ENCODE peak calls at places on chromosomes 12 and 14, in five cellular contexts. Z is ovary, P is GM23338, D is HFF-Myc, G is fibroblast of the aortic adventitia. M is an unnamed sample.

GRCh38 chr12:78431931-78432330 is 432.6 kb upstream of the SYT1 start:
- DNase-seq in Z (no peak), P (no peak), D (no peak), G (no peak), M (no peak)

GRCh38 chr12:31440586-31440985 is 114.6 kb upstream of the SINHCAF start:
- DNase-seq in Z (no peak), P (no peak), D (no peak), G (no peak), M (peak)

GRCh38 chr12:14138495-14138894 is 157.1 kb upstream of the GRIN2B start:
- DNase-seq in Z (no peak), P (peak), D (no peak), G (no peak), M (no peak)

GRCh38 chr12:132761032-132761910 is at the start of gene ANKLE2:
- DNase-seq in Z (no peak), P (peak), D (peak), G (peak), M (no peak)

GRCh38 chr14:89684139-89684538 is 267.1 kb upstream of the FOXN3 start:
- DNase-seq in Z (no peak), P (no peak), D (no peak), G (no peak), M (no peak)

GRCh38 chr14:100486025-100486828 is 101.0 kb downstream of the BEGAIN start:
- DNase-seq in Z (peak), P (peak), D (peak), G (peak), M (no peak)

GRCh38 chr14:53509227-53509822 is 356.2 kb upstream of the DDHD1 start:
- DNase-seq in Z (peak), P (no peak), D (peak), G (peak), M (no peak)

GRCh38 chr12:24839268-24839791 is 109.6 kb downstream of the BCAT1 start:
- DNase-seq in Z (no peak), P (no peak), D (no peak), G (peak), M (peak)

GRCh38 chr12:57632898-57633825 is at the start of gene B4GALNT1:
- DNase-seq in Z (peak), P (peak), D (no peak), G (peak), M (no peak)

GRCh38 chr14:97219356-97220017 is 422.3 kb downstream of the VRK1 start:
- DNase-seq in Z (no peak), P (peak), D (no peak), G (no peak), M (no peak)

GRCh38 chr14:28382460-28383220 is 383.9 kb upstream of the FOXG1 start:
- DNase-seq in Z (no peak), P (no peak), D (no peak), G (peak), M (no peak)

GRCh38 chr12:91885851-91886250 is 259.8 kb downstream of the BTG1 start:
- DNase-seq in Z (no peak), P (no peak), D (no peak), G (no peak), M (no peak)

GRCh38 chr12:13950502-13950901 is 30.9 kb downstream of the GRIN2B start:
- DNase-seq in Z (no peak), P (peak), D (no peak), G (no peak), M (no peak)

GRCh38 chr12:42482086-42482819 is 107.3 kb downstream of the PRICKLE1 start:
- DNase-seq in Z (peak), P (no peak), D (no peak), G (peak), M (no peak)

GRCh38 chr14:74670726-74671125 is 42.2 kb downstream of the AREL1 start:
- DNase-seq in Z (no peak), P (no peak), D (no peak), G (peak), M (no peak)

GRCh38 chr12:70049596-70050360 is 193.5 kb upstream of the CNOT2 start:
- DNase-seq in Z (no peak), P (no peak), D (no peak), G (no peak), M (peak)

GRCh38 chr14:22315336-22315735 is 273.7 kb downstream of the DAD1 start:
- DNase-seq in Z (no peak), P (no peak), D (no peak), G (no peak), M (no peak)

GRCh38 chr14:22313172-22313801 is 275.7 kb downstream of the DAD1 start:
- DNase-seq in Z (no peak), P (no peak), D (no peak), G (peak), M (no peak)

GRCh38 chr14:22314183-22314820 is 274.7 kb downstream of the DAD1 start:
- DNase-seq in Z (no peak), P (peak), D (peak), G (peak), M (peak)

GRCh38 chr14:22316473-22316872 is 272.6 kb downstream of the DAD1 start:
- DNase-seq in Z (no peak), P (no peak), D (no peak), G (no peak), M (no peak)

DNA sequence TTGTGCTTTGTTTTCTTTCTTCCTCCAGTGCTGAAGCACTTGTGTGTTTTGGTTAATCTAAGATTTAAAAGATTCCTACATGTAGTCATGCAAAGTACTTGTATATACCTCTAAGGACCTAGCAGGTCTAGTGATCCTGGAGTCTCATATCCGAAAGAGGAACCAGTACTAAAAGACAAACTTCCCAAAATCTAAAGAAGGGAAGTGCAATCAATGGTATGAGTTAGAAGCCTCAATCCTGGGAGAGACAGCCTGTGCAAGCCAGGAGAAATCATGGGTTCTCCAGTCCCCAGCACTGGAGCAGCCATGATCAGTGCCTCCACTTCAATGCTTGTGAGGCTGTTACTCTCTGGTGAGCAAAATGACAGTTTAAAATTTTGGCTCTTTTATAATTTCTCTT is 277.4 kb downstream of the DAD1 start:
- DNase-seq in Z (no peak), P (no peak), D (no peak), G (no peak), M (no peak)
- TF ChIP-seq CTCF in Z (no peak), P (no peak), D (no peak), G (no peak), M (no peak)

DNA sequence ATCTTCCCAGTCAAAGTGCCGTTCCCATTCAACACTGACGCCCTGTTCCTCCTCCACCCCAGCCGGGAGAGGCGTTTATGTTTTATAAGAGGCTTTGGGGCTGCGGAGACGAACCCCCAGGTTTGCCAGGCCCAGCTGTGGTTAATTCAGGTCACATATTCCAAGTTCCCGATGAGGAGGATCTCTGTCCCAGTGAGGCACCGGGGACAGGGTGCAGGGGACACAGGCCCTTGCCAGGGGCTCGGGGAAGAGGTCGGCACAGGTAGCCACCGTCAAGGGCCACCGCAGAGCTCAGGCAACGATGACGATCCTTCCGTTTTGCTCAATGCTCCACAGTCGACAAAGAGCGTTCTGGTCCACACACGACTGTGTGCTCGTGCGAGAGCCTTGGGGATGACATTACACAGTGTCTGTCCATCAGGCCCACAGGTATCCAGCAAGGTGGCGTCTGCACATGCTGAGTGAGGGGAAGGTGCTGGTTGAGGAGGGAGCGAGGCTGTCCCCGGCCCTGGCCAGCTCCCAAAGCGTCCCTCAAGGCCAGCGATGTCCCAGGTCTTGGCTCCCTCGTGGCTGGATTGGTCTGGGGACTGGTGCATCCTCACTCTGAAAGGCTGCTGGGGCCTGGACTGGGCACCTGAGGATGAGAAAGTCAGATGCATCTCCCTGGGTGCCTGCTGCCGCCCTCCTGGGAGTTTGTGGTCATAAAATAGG is 189.2 kb upstream of the C14orf180 start:
- DNase-seq in Z (no peak), P (no peak), D (no peak), G (no peak), M (no peak)
- H3K4me3 ChIP-seq in Z (no peak), P (no peak), D (no peak), G (no peak), M (no peak)

GRCh38 chr14:22415633-22415959 is 173.4 kb downstream of the DAD1 start:
- DNase-seq in Z (no peak), P (no peak), D (no peak), G (no peak), M (no peak)

GRCh38 chr14:22410497-22410896 is 178.5 kb downstream of the DAD1 start:
- DNase-seq in Z (no peak), P (no peak), D (no peak), G (no peak), M (no peak)

GRCh38 chr14:22411398-22411797 is 177.6 kb downstream of the DAD1 start:
- DNase-seq in Z (no peak), P (no peak), D (no peak), G (no peak), M (no peak)

GRCh38 chr14:22414876-22415632 is 174.0 kb downstream of the DAD1 start:
- DNase-seq in Z (no peak), P (no peak), D (no peak), G (no peak), M (no peak)

GRCh38 chr14:22412936-22413411 is 176.1 kb downstream of the DAD1 start:
- DNase-seq in Z (no peak), P (no peak), D (peak), G (no peak), M (no peak)
- TF ChIP-seq CTCF in Z (no peak), P (no peak), D (no peak), G (no peak), M (no peak)

DNA sequence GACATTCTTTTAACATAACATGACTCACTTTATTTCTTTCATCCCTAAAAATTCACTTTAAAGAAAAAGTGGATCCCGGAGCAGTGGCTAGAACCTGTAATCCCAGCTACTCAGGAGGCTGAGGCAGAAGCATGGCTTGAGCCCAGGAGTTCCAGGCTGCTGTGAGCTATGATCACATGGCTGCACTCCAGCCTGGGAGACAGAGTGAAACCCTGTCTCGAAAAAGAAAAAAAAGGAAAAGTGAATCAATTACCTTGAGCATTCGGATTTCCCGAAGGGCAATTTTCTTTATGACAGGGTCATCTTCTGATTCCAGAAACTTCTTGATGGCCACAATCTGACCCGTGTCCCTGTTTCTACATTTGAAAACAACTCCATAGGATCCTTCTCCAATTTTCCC is 1.2 kb downstream of the CDKL1 start:
- DNase-seq in Z (peak), P (no peak), D (no peak), G (peak), M (no peak)
- H3K4me3 ChIP-seq in Z (peak), P (peak), D (peak), G (no peak), M (peak)

GRCh38 chr12:19574606-19575005 is 135.3 kb downstream of the AEBP2 start:
- DNase-seq in Z (no peak), P (peak), D (no peak), G (no peak), M (no peak)
- TF ChIP-seq CTCF in Z (no peak), P (peak), D (no peak), G (peak), M (peak)

DNA sequence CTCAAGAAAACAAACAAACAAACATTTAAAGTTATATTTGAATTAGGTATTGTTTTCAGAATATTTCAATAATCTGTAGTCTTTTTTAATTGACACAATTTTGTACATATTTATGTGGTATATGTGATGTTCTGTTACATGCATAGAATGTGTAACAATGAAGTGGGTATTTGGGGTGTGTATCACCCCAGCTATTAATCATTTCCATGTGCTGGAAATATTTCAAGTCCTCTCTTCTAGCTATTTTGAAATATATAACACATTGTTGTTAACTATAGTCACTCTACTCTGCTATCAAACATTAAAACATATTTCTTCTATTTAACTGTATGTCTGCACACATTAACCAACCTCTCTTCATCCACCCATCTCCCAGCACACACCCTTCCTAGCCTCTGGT is 32.0 kb upstream of the SIX1 start:
- DNase-seq in Z (no peak), P (no peak), D (no peak), G (no peak), M (no peak)
- H3K4me3 ChIP-seq in Z (no peak), P (no peak), D (no peak), G (no peak), M (no peak)

DNA sequence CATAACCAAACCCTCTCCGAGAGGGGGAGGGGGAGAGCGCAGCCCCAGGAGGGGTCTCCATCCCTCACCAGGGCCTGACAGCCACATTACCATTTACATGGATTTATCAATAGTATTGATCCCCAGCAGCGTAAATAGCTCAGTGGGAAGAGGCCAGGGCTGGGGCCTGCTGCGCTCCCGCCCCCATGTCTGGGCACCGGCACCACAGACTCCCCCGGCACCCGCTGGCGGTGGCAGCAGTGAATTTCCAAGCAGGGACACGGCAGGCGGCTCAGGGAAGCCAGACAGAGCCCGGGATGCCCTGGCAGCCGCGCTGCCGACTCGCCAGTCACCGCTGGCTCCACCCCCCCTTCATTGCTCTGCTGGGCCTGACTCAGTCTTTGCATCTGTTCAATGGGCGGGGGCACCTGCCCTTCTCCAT is 2.3 kb downstream of the NCOR2 start:
- DNase-seq in Z (peak), P (no peak), D (no peak), G (no peak), M (no peak)
- TF ChIP-seq CTCF in Z (no peak), P (no peak), D (no peak), G (no peak), M (no peak)

GRCh38 chr12:71440393-71441349 is 1.1 kb downstream of the LGR5 start:
- DNase-seq in Z (no peak), P (peak), D (no peak), G (no peak), M (no peak)
- H3K4me3 ChIP-seq in Z (peak), P (peak), D (no peak), G (peak), M (no peak)

M was measured in GM12864.